ENCODE peak calls at places on chromosome 2, in eight cellular contexts. S is cardiac muscle cell, J is NCI-H446 treated with DMSO at 0.1 percent for 48 hours, B is T-cell, H is chondrocyte, D is HFFc6, T is uterus, F is amygdala. P is an unnamed sample.

GRCh38 chr2:158600155-158600802 is 143.5 kb downstream of the PKP4 start:
- DNase-seq in S (peak; percentile 92), J (no peak), B (no peak), H (no peak), D (peak; percentile 88), T (no peak), F (no peak), P (no peak)

GRCh38 chr2:120871881-120872620 is 136.4 kb downstream of the GLI2 start:
- DNase-seq in S (no peak), J (no peak), B (no peak), H (peak; percentile 82), D (no peak), T (no peak), F (no peak), P (no peak)

GRCh38 chr2:145800201-145801091 is 1280.5 kb upstream of the ZEB2 start:
- DNase-seq in S (peak; percentile 27), J (peak; percentile 81), B (no peak), H (no peak), D (no peak), T (no peak), F (no peak), P (no peak)

GRCh38 chr2:113357071-113357470 is 78.3 kb upstream of the PAX8 start:
- DNase-seq in S (no peak), J (no peak), B (no peak), H (no peak), D (no peak), T (no peak), F (no peak), P (no peak)

GRCh38 chr2:25972049-25972823 is 10.1 kb downstream of the KIF3C start:
- DNase-seq in S (peak; percentile 78), J (no peak), B (no peak), H (no peak), D (no peak), T (no peak), F (no peak), P (no peak)

GRCh38 chr2:95278051-95278471 is 3.8 kb downstream of the PROM2 start:
- DNase-seq in S (peak; percentile 83), J (no peak), B (no peak), H (peak; percentile 77), D (peak; percentile 74), T (no peak), F (no peak), P (no peak)

GRCh38 chr2:157839162-157839801 is 36.8 kb downstream of the ACVR1 start:
- DNase-seq in S (peak; percentile 60), J (peak; percentile 84), B (no peak), H (no peak), D (peak; percentile 61), T (no peak), F (no peak), P (peak; percentile 63)

GRCh38 chr2:5175231-5175630 is 517.0 kb upstream of the SOX11 start:
- DNase-seq in S (no peak), J (no peak), B (no peak), H (no peak), D (no peak), T (no peak), F (no peak), P (no peak)

GRCh38 chr2:59690849-59691248 is 862.6 kb downstream of the BCL11A start:
- DNase-seq in S (no peak), J (no peak), B (no peak), H (no peak), D (no peak), T (no peak), F (no peak), P (no peak)

GRCh38 chr2:223887127-223887526 is 49.7 kb upstream of the AP1S3 start:
- DNase-seq in S (peak; percentile 13), J (no peak), B (no peak), H (no peak), D (no peak), T (no peak), F (no peak), P (no peak)

GRCh38 chr2:191171708-191172355 is 21.0 kb upstream of the STAT4 start:
- DNase-seq in S (peak; percentile 96), J (peak; percentile 12), B (no peak), H (no peak), D (peak; percentile 100), T (no peak), F (no peak), P (no peak)

GRCh38 chr2:238169708-238170251 is 11.0 kb downstream of the ERFE start:
- DNase-seq in S (peak; percentile 97), J (no peak), B (no peak), H (peak; percentile 38), D (peak; percentile 92), T (no peak), F (no peak), P (peak; percentile 20)

GRCh38 chr2:31170071-31170698 is 31.9 kb upstream of the GALNT14 start:
- DNase-seq in S (peak; percentile 75), J (peak; percentile 28), B (peak; percentile 19), H (no peak), D (peak; percentile 64), T (peak; percentile 28), F (peak; percentile 25), P (peak; percentile 87)

GRCh38 chr2:211055438-211055837 is 499.0 kb downstream of the CPS1 start:
- DNase-seq in S (peak; percentile 2), J (peak; percentile 4), B (no peak), H (no peak), D (no peak), T (no peak), F (no peak), P (no peak)

GRCh38 chr2:205721057-205721767 is 38.9 kb downstream of the NRP2 start:
- DNase-seq in S (no peak), J (no peak), B (no peak), H (no peak), D (no peak), T (no peak), F (no peak), P (no peak)

GRCh38 chr2:40202798-40203400 is 249.0 kb downstream of the SLC8A1 start:
- DNase-seq in S (no peak), J (peak; percentile 57), B (no peak), H (no peak), D (peak; percentile 73), T (no peak), F (no peak), P (no peak)

P was measured in SK-N-SH.